ENCODE peak calls at places on chromosomes 2 and 18, in eight cellular contexts. P is stimulated activated CD8-positive, alpha-beta memory T cell treated with anti-CD3 and anti-CD28 coated beads, Interleukin-12 subunit alpha, Interleukin-12 subunit beta, amount 100 ng/mL, for 4 hours; E is activated naive CD4-positive, alpha-beta T cell; M is DMS53; X is fibroblast of pulmonary artery; T is fibroblast of gingiva; U is right cardiac atrium; L is activated CD4-positive, CD25-positive, alpha-beta regulatory T cell treated with anti-CD3 and anti-CD28 coated beads, Interleukin-2, amount 50 U/mL, for 16 hours. O is an unnamed sample.

GRCh38 chr2:61763605-61764034 is 90.2 kb downstream of the FAM161A start:
- DNase-seq in P (peak; percentile 3), E (no peak), M (peak; percentile 97), X (peak; percentile 90), T (peak; percentile 83), U (peak; percentile 91), L (no peak), O (peak; percentile 86)

GRCh38 chr2:71181316-71181715 is 45.6 kb downstream of the PAIP2B start:
- DNase-seq in P (no peak), E (no peak), M (peak; percentile 78), X (no peak), T (no peak), U (no peak), L (no peak), O (no peak)

GRCh38 chr2:60634443-60634842 is 81.0 kb upstream of the BCL11A start:
- DNase-seq in P (no peak), E (no peak), M (no peak), X (peak; percentile 6), T (no peak), U (no peak), L (no peak), O (no peak)

GRCh38 chr2:27211241-27211942 is 449 bp upstream of the ATRAID start:
- DNase-seq in P (no peak), E (no peak), M (peak; percentile 81), X (no peak), T (no peak), U (no peak), L (no peak), O (no peak)

GRCh38 chr2:71190959-71191943 is 35.7 kb downstream of the PAIP2B start:
- DNase-seq in P (no peak), E (no peak), M (peak; percentile 67), X (peak; percentile 36), T (peak; percentile 21), U (no peak), L (no peak), O (no peak)

GRCh38 chr2:186256540-186256939 is 229.5 kb upstream of the ZC3H15 start:
- DNase-seq in P (no peak), E (no peak), M (peak; percentile 83), X (peak; percentile 66), T (peak; percentile 42), U (no peak), L (no peak), O (peak; percentile 30)

GRCh38 chr2:235238537-235238936 is 255.3 kb upstream of the AGAP1 start:
- DNase-seq in P (no peak), E (no peak), M (no peak), X (peak; percentile 92), T (peak; percentile 94), U (peak; percentile 87), L (no peak), O (no peak)

GRCh38 chr18:26863122-26863879 is 2.2 kb downstream of the AQP4 start:
- DNase-seq in P (no peak), E (no peak), M (peak; percentile 90), X (no peak), T (no peak), U (peak; percentile 91), L (no peak), O (no peak)

GRCh38 chr2:119826370-119826961 is 66.7 kb downstream of the PTPN4 start:
- DNase-seq in P (no peak), E (no peak), M (peak; percentile 66), X (peak; percentile 62), T (peak; percentile 20), U (no peak), L (no peak), O (no peak)

GRCh38 chr2:72931280-72931910 is 14.1 kb downstream of the EMX1 start:
- DNase-seq in P (no peak), E (no peak), M (no peak), X (no peak), T (no peak), U (peak; percentile 35), L (no peak), O (no peak)

GRCh38 chr18:10892801-10893595 is 256.4 kb downstream of the PIEZO2 start:
- DNase-seq in P (no peak), E (no peak), M (no peak), X (peak; percentile 59), T (no peak), U (no peak), L (no peak), O (no peak)

GRCh38 chr2:159775006-159775405 is 23.0 kb downstream of the CD302 start:
- DNase-seq in P (no peak), E (no peak), M (no peak), X (peak; percentile 49), T (no peak), U (no peak), L (no peak), O (no peak)

GRCh38 chr2:162916286-162916801 is 77.8 kb upstream of the KCNH7 start:
- DNase-seq in P (no peak), E (no peak), M (no peak), X (no peak), T (no peak), U (peak; percentile 21), L (no peak), O (no peak)

GRCh38 chr2:224395646-224396390 is 6.1 kb downstream of the FAM124B start:
- DNase-seq in P (no peak), E (no peak), M (no peak), X (no peak), T (no peak), U (no peak), L (no peak), O (no peak)

GRCh38 chr2:30234180-30234971 is 3.0 kb downstream of the LBH start:
- DNase-seq in P (no peak), E (no peak), M (peak; percentile 3), X (peak; percentile 65), T (peak; percentile 34), U (no peak), L (no peak), O (peak; percentile 51)

GRCh38 chr2:99775585-99775984 is 285.8 kb upstream of the REV1 start:
- DNase-seq in P (no peak), E (no peak), M (no peak), X (peak; percentile 22), T (no peak), U (no peak), L (no peak), O (no peak)

GRCh38 chr18:74310411-74310810 is 5.2 kb upstream of the C18orf63 start:
- DNase-seq in P (no peak), E (no peak), M (peak; percentile 80), X (peak; percentile 64), T (peak; percentile 47), U (no peak), L (no peak), O (peak; percentile 55)

GRCh38 chr2:149863227-149863626 is 275.7 kb upstream of the MMADHC start:
- DNase-seq in P (no peak), E (no peak), M (no peak), X (no peak), T (no peak), U (no peak), L (no peak), O (no peak)

GRCh38 chr2:167275066-167275465 is 386.8 kb downstream of the XIRP2 start:
- DNase-seq in P (no peak), E (no peak), M (no peak), X (no peak), T (no peak), U (no peak), L (no peak), O (no peak)

GRCh38 chr2:123688504-123688903 is 336.6 kb upstream of the CNTNAP5 start:
- DNase-seq in P (no peak), E (no peak), M (no peak), X (no peak), T (no peak), U (no peak), L (no peak), O (no peak)

GRCh38 chr2:19753818-19754217 is 148.0 kb downstream of the TTC32 start:
- DNase-seq in P (no peak), E (no peak), M (no peak), X (no peak), T (no peak), U (no peak), L (no peak), O (no peak)

GRCh38 chr2:237520290-237520689 is 33.2 kb downstream of the MLPH start:
- DNase-seq in P (no peak), E (no peak), M (no peak), X (no peak), T (no peak), U (no peak), L (no peak), O (no peak)

GRCh38 chr2:74588664-74589063 is 34.1 kb downstream of the DOK1 start:
- DNase-seq in P (no peak), E (no peak), M (no peak), X (no peak), T (no peak), U (no peak), L (no peak), O (no peak)

GRCh38 chr2:150486539-150487484 is 655 bp downstream of the RND3 start:
- DNase-seq in P (no peak), E (no peak), M (peak; percentile 42), X (no peak), T (peak; percentile 34), U (peak; percentile 65), L (no peak), O (no peak)

GRCh38 chr2:140472676-140473075 is 1658.1 kb downstream of the LRP1B start:
- DNase-seq in P (no peak), E (no peak), M (no peak), X (no peak), T (peak; percentile 39), U (no peak), L (no peak), O (no peak)

GRCh38 chr2:46364797-46365457 is 67.7 kb downstream of the EPAS1 start:
- DNase-seq in P (no peak), E (no peak), M (peak; percentile 78), X (peak; percentile 83), T (peak; percentile 59), U (no peak), L (peak; percentile 19), O (peak; percentile 55)